ENCODE peak calls at places on chromosome 9, in four cellular contexts. K, S, B and U are unnamed samples.

GRCh38 chr9:98532574-98532973 is 176.2 kb downstream of the GABBR2 start:
- DNase-seq in K (peak; percentile 57), B (no peak), S (no peak), U (no peak)

GRCh38 chr9:133665096-133665495 is 28.9 kb downstream of the DBH start:
- DNase-seq in S (no peak), B (no peak), K (no peak), U (no peak)

GRCh38 chr9:19161257-19162025 is 34.1 kb upstream of the PLIN2 start:
- DNase-seq in B (no peak), K (peak; percentile 99), S (peak; percentile 20), U (peak; percentile 74)

GRCh38 chr9:116391306-116391900 is 237.8 kb downstream of the PAPPA start:
- DNase-seq in S (no peak), B (no peak), K (peak; percentile 83), U (no peak)

GRCh38 chr9:91028166-91028827 is 226.7 kb downstream of the SYK start:
- DNase-seq in S (no peak), B (no peak), K (no peak), U (no peak)

GRCh38 chr9:75033789-75034473 is 5.8 kb upstream of the CARNMT1 start:
- DNase-seq in K (peak; percentile 79), S (no peak), B (no peak), U (no peak)

GRCh38 chr9:15087031-15087417 is 176.8 kb upstream of the FREM1 start:
- DNase-seq in S (no peak), B (no peak), K (peak; percentile 3), U (no peak)

GRCh38 chr9:105858877-105859276 is 164.5 kb downstream of the TMEM38B start:
- DNase-seq in B (no peak), S (no peak), K (no peak), U (no peak)

GRCh38 chr9:130433947-130434262 is 10.9 kb upstream of the ASS1 start:
- DNase-seq in S (no peak), B (no peak), K (no peak), U (no peak)

GRCh38 chr9:113347479-113347878 is 1.9 kb upstream of the BSPRY start:
- DNase-seq in B (no peak), K (no peak), S (no peak), U (no peak)

GRCh38 chr9:108053555-108054061 is 564.0 kb upstream of the KLF4 start:
- DNase-seq in B (no peak), K (peak; percentile 80), S (no peak), U (no peak)

GRCh38 chr9:29588361-29588760 is 2015.1 kb upstream of the C9orf72 start:
- DNase-seq in K (no peak), S (no peak), B (no peak), U (no peak)

GRCh38 chr9:123349691-123350480 is 6.1 kb upstream of the CRB2 start:
- DNase-seq in S (peak; percentile 87), K (peak; percentile 43), B (peak; percentile 91), U (no peak)

DNA sequence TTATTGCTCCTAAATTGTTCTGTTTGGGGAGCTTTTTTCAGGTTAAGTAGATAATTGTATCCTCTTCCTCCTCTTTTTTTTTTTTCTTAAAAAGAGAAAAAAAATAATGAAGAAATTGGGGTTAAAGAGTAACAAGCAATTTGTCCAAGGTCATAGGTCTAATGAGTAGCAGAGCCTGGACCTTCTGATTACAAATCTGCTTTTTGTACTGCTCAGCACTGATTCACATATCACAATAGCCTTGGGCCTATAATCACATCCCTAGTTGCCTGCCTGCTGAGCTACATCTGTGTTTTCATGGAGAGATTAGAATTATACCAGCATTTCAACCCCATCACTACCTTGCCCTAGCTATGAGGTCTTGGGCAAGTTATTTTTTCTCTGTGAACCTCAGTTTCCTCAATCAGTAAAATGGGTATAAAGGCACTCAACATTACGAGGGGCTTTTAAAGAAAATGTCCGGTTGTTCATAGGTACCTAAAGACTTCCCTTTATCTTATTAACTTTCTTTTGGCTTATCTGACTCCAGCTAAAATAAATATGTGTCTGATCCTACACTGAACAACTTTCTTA is 152.3 kb downstream of the BAAT start:
- DNase-seq in S (no peak), B (no peak), K (no peak), U (no peak)
- TF ChIP-seq CTCF in S (no peak), B (no peak), K (no peak), U (no peak)

GRCh38 chr9:8857330-8858249 is 1058.0 kb upstream of the DMAC1 start:
- DNase-seq in B (peak; percentile 83), K (no peak), S (no peak), U (no peak)

GRCh38 chr9:8859416-8859815 is 1059.8 kb upstream of the DMAC1 start:
- DNase-seq in S (no peak), K (no peak), B (no peak), U (no peak)

GRCh38 chr9:8856686-8857329 is 1057.2 kb upstream of the DMAC1 start:
- DNase-seq in S (no peak), B (no peak), K (no peak), U (no peak)

GRCh38 chr9:8860925-8861324 is 1061.3 kb upstream of the DMAC1 start:
- DNase-seq in B (no peak), K (peak; percentile 9), S (no peak), U (no peak)

DNA sequence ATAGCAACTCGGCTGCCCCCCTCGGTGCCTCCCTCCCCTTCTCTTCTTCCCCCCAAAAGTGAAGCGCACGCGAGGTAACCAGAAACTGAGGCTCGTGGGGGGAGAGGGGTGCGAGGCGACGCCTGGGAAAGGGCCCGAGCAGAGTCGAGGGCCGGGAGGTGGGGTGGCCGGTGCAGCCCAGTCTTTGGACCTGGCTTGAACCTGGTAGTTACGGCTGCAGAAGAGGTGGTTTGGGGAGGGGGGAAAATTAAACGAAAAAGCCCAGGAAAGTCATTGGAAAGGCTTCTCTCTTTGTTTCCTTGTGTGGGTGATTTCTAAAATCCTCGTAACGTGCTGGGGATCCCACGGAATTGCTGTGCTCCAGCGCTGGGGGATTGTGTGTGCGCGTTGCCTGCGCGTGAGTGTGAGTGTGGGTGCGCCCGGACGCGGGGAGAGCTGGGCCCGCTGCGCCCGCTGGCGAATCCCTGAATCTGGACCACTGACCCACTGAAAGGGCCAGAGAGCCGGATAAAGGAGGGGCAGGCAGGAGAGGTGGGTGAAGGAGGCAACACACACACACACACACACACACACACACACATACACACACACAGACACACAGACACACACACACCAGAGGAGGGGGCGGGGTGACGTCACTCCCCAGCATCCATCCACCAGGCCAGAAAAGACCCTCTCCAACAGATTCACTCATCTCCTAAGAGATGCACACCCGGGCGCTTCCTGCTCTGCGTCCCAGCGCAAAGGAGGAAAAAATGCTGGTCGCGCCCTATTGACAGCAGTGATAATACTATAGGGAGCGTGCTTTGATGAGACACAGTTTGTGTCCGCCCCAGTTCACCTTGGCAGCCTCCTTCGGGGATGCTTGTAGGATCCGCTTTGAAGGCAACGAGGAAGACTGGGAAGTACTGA is 1058.9 kb upstream of the DMAC1 start:
- DNase-seq in K (no peak), B (peak; percentile 61), S (no peak), U (no peak)
- TF ChIP-seq CHD1 in K (no peak), B (no peak), S (no peak), U (no peak)

GRCh38 chr9:131677051-131677444 is 62.8 kb downstream of the RAPGEF1 start:
- DNase-seq in B (no peak), K (peak; percentile 55), S (no peak), U (no peak)

GRCh38 chr9:131679261-131680020 is 60.4 kb downstream of the RAPGEF1 start:
- DNase-seq in B (no peak), S (no peak), K (no peak), U (no peak)

GRCh38 chr9:131678499-131679111 is 61.3 kb downstream of the RAPGEF1 start:
- DNase-seq in K (peak; percentile 98), S (peak; percentile 41), B (no peak), U (peak; percentile 87)

GRCh38 chr9:131676431-131676972 is 63.4 kb downstream of the RAPGEF1 start:
- DNase-seq in S (no peak), K (no peak), B (no peak), U (peak; percentile 51)

DNA sequence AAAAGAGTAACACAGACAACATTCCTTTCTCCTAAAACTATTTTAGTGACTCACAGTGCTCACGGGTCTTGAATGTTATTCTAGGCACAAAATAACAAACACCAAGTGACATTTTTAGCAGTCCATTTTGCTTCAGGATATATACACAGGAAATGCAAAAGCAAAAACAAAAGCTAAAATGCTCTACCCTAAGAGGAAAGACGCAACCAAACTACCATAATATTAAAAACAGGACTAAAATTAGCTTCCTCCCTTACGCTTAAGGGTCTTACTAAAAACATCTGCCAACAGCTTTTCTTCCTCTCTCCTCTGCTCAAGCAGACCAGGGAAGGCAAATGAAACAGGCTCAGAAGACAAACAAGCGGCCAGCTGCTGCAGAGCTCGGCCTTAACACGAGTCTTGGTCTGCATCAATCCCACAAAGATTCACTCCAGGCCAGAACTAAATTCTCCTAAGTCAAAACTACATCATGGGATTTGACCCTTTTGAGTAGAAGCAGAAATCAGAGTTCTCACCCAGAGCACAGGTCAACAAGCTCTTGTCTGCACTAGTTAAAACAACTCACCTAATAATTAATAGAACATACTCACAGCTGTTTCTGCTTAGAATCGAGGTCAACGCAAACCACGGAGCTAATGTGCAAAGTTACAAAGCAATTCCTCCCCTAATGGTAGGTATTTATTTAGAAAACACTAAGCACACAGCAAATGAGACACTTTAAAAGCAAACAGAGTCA is 62.3 kb downstream of the RAPGEF1 start:
- DNase-seq in S (no peak), B (no peak), K (peak; percentile 83), U (peak; percentile 71)
- TF ChIP-seq CTCF in S (no peak), B (no peak), K (peak; percentile 2), U (no peak)

GRCh38 chr9:131773911-131774379 is 34.1 kb upstream of the RAPGEF1 start:
- DNase-seq in K (peak; percentile 65), S (peak; percentile 70), B (peak; percentile 79), U (no peak)
- TF ChIP-seq CHD1 in K (no peak), S (no peak), B (no peak), U (no peak)

GRCh38 chr9:101792475-101792874 is 54.0 kb upstream of the GRIN3A start:
- DNase-seq in S (no peak), K (no peak), B (no peak), U (no peak)

GRCh38 chr9:101796044-101796443 is 57.6 kb upstream of the GRIN3A start:
- DNase-seq in K (no peak), B (no peak), S (no peak), U (no peak)

GRCh38 chr9:101791533-101791932 is 53.1 kb upstream of the GRIN3A start:
- DNase-seq in B (no peak), K (no peak), S (no peak), U (no peak)

GRCh38 chr9:101795147-101795546 is 56.7 kb upstream of the GRIN3A start:
- DNase-seq in S (no peak), B (no peak), K (no peak), U (no peak)

DNA sequence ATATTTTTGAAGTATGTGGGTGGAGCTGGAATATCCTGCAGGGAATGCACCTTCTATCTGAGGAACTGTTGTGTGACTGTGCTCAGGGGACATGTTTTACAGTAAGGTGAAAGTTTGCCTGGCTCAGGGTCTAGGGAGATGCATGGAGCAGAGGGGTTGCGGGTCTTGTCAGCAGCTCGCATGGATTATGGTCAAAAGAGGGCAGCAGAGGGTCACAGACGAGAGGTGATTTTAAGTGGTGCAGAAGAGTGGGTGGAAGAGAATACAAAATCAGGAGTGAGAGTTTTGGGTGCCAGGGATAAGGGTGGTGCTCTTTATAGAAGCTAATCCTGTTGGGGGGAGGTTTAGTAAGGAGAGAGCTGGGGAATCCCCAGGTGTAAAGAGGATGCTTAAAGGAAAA is 53.5 kb upstream of the GRIN3A start:
- DNase-seq in B (peak; percentile 77), K (no peak), S (peak; percentile 12), U (no peak)
- TF ChIP-seq CTCF in B (peak; percentile 77), K (peak; percentile 9), S (peak; percentile 55), U (peak; percentile 34)

GRCh38 chr9:71806916-71807315 is 38.6 kb upstream of the CEMIP2 start:
- DNase-seq in K (peak; percentile 67), B (peak; percentile 55), S (peak; percentile 18), U (no peak)
- TF ChIP-seq CHD1 in K (no peak), B (no peak), S (no peak), U (no peak)